ENCODE peak calls at places on chromosomes 11 and 22, in seven cellular contexts. T, P, Q, I, Z, V and X are unnamed samples.

GRCh38 chr22:42277988-42278776 is 7.7 kb upstream of the TCF20 start:
- DNase-seq in T (no peak), V (no peak), Q (no peak), P (no peak), Z (no peak), I (no peak), X (no peak)

GRCh38 chr22:30335236-30335635 is 8.5 kb upstream of the TBC1D10A start:
- DNase-seq in P (no peak), I (no peak), Q (no peak), Z (no peak), V (no peak), T (no peak), X (no peak)

GRCh38 chr11:7548659-7549283 is 35.0 kb downstream of the PPFIBP2 start:
- DNase-seq in P (no peak), T (no peak), V (no peak), I (no peak), Z (no peak), Q (peak; percentile 16), X (no peak)

GRCh38 chr11:129950319-129951034 is 52.2 kb downstream of the PRDM10 start:
- DNase-seq in T (no peak), P (peak; percentile 25), I (peak; percentile 60), V (peak; percentile 57), Q (no peak), Z (peak; percentile 65), X (no peak)

GRCh38 chr11:115736146-115736545 is 231.9 kb upstream of the CADM1 start:
- DNase-seq in Q (no peak), I (no peak), V (no peak), P (no peak), Z (no peak), T (no peak), X (no peak)

GRCh38 chr11:80702264-80702663 is 1261.4 kb upstream of the TENM4 start:
- DNase-seq in P (no peak), I (peak; percentile 8), V (no peak), T (no peak), Q (no peak), Z (no peak), X (no peak)

GRCh38 chr11:79503028-79503427 is 62.2 kb upstream of the TENM4 start:
- DNase-seq in T (no peak), Z (no peak), Q (no peak), V (no peak), P (peak; percentile 55), I (peak; percentile 59), X (no peak)

GRCh38 chr22:24728790-24729637 is 45.5 kb downstream of the PIWIL3 start:
- DNase-seq in V (no peak), Q (no peak), I (peak; percentile 46), Z (peak; percentile 74), T (no peak), P (peak; percentile 62), X (no peak)

GRCh38 chr11:6006846-6007245 is at the start of gene OR56A4:
- DNase-seq in Z (no peak), P (no peak), T (no peak), V (no peak), I (no peak), Q (no peak), X (no peak)

GRCh38 chr11:97893612-97894011 is 1127.1 kb upstream of the CNTN5 start:
- DNase-seq in Z (no peak), Q (no peak), P (no peak), T (no peak), I (no peak), V (no peak), X (no peak)

GRCh38 chr22:34850010-34850409 is 215.9 kb upstream of the ISX start:
- DNase-seq in Q (no peak), T (no peak), V (no peak), I (peak; percentile 57), P (no peak), Z (no peak), X (no peak)

GRCh38 chr22:32587449-32587848 is 112.8 kb downstream of the FBXO7 start:
- DNase-seq in Z (no peak), I (peak; percentile 25), Q (no peak), V (no peak), P (no peak), T (no peak), X (no peak)

GRCh38 chr11:130209944-130210854 is 50.6 kb downstream of the ST14 start:
- DNase-seq in T (peak; percentile 55), V (peak; percentile 27), Z (no peak), I (no peak), P (no peak), Q (no peak), X (no peak)

GRCh38 chr11:88208742-88209141 is 33.5 kb upstream of the RAB38 start:
- DNase-seq in Z (no peak), I (no peak), T (no peak), V (no peak), Q (no peak), P (no peak), X (no peak)

GRCh38 chr11:88202498-88202897 is 27.3 kb upstream of the RAB38 start:
- DNase-seq in P (no peak), V (no peak), I (no peak), Q (no peak), Z (no peak), T (no peak), X (no peak)

GRCh38 chr11:88206746-88207145 is 31.5 kb upstream of the RAB38 start:
- DNase-seq in I (peak; percentile 5), Z (no peak), Q (no peak), T (no peak), V (no peak), P (no peak), X (no peak)

DNA sequence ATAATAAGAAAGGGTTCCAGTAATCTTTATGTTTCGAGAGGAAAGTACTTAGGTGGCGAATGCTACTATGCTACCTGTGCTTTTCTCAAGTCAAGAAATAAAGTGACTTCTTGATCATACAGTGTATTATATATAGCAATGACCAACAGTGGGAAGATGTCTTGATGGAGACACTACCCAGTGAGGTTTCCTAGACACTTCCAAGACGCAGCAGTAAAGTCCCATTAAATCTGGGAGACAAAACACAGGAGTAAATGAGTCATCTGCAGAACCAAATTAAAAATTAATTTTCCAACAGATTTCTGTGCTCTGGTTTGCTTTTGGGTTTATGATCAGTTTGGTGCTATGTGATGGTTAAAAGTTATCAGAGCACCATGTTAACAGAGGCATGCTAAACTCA is 29.1 kb upstream of the RAB38 start:
- DNase-seq in Z (no peak), T (no peak), I (no peak), V (no peak), P (no peak), Q (no peak), X (no peak)
- H3K4me1 ChIP-seq in Z (no peaks in the 10 kb centered on the region), T (no peaks in the 10 kb centered on the region), I (no peaks in the 10 kb centered on the region), V (no peaks in the 10 kb centered on the region), P (no peaks in the 10 kb centered on the region), Q (no peaks in the 10 kb centered on the region), X (no peaks in the 10 kb centered on the region)

GRCh38 chr11:65184146-65184545 is 2.4 kb downstream of the CAPN1 start:
- DNase-seq in T (no peak), Z (no peak), V (no peak), P (no peak), I (no peak), Q (no peak), X (no peak)
- H3K4me3 ChIP-seq in T (no peak overlapping the region), Z (no peak overlapping the region), V (no peak overlapping the region), P (no peak overlapping the region), I (no peak overlapping the region), Q (no peak overlapping the region), X (no peak overlapping the region)

DNA sequence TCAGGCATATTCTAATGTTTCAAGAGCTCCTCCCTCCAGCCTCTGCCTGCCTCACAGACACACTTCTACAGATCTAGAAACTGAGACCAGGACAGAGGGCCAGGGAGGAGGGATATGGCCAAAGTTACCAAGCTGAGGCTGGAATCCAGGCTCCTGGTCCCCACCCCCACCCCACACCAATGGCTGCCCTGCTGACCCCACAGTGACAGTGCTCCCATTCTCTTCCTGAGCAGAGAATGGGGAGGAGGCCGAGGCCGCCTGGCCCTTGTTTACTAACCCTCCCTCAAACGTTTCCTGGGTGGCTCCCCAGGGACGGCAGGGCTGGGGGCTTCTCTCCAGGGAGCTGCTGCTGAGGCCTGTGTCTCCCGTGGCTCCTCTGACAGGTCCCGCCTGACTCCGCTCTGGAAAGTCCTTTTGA is 2.3 kb downstream of the PLEKHB1 start:
- DNase-seq in P (no peak), Z (no peak), T (no peak), Q (no peak), I (no peak), V (no peak), X (no peak)
- H3K4me1 ChIP-seq in P (peaks cover 18% of the 10 kb centered on the region), Z (peaks cover 2% of the 10 kb centered on the region), T (no peaks in the 10 kb centered on the region), Q (peaks cover 20% of the 10 kb centered on the region), I (no peaks in the 10 kb centered on the region), V (peaks cover 2% of the 10 kb centered on the region), X (peaks cover 15% of the 10 kb centered on the region)

GRCh38 chr22:18068381-18068988 is 9.3 kb upstream of the PEX26 start:
- DNase-seq in T (no peak), Q (no peak), Z (peak; percentile 44), P (no peak), V (no peak), I (peak; percentile 44), X (no peak)
- H3K4me3 ChIP-seq in T (peak overlapping the region; percentile 29), Q (no peak overlapping the region), Z (no peak overlapping the region), P (peak overlapping the region; percentile 45), V (no peak overlapping the region), I (no peak overlapping the region), X (no peak overlapping the region)

GRCh38 chr22:19176175-19176630 is 2.3 kb downstream of the SLC25A1 start:
- DNase-seq in I (no peak), T (no peak), Q (no peak), V (no peak), Z (no peak), P (no peak), X (no peak)

GRCh38 chr22:19174106-19175025 is 4.2 kb downstream of the SLC25A1 start:
- DNase-seq in V (no peak), Q (no peak), T (no peak), I (peak; percentile 54), P (no peak), Z (peak; percentile 42), X (no peak)

GRCh38 chr22:19176732-19177131 is 1.8 kb downstream of the SLC25A1 start:
- DNase-seq in Q (no peak), P (no peak), Z (no peak), V (no peak), T (no peak), I (no peak), X (no peak)

GRCh38 chr22:19175026-19175601 is 3.4 kb downstream of the SLC25A1 start:
- DNase-seq in V (no peak), P (no peak), T (no peak), Q (no peak), Z (no peak), I (no peak), X (no peak)

DNA sequence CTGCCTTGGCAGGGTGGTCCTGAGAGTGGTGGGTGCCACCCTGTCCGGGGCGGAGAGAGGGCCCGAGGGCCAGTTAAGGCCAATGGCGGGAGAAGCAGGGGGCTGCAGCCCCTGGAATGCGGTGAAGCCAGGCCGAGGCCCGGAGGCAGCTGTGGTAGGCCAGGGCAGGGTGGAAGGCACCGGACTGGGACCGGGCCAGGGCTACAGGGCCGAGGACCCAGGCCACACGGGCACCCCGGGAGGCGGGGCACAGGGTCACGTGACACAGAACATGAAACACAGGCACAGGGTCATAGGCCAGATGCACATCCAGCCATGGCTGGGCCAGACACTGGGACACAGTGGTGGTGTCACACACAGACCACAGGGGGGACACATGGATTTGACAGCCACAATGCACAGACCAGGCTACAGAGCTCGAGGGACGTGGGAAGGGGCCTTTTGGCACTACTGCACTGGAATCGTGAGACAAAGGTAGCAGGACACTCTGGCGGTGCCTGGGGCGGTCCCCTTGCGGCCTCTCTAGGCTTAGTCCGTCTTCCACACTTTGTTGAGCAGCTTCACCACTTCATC is 2.8 kb downstream of the SLC25A1 start:
- DNase-seq in Z (no peak), P (no peak), Q (no peak), I (no peak), V (no peak), T (no peak), X (no peak)
- H3K4me1 ChIP-seq in Z (peaks cover 33% of the 10 kb centered on the region), P (peaks cover 85% of the 10 kb centered on the region), Q (peaks cover 11% of the 10 kb centered on the region), I (peaks cover 46% of the 10 kb centered on the region), V (peaks cover 22% of the 10 kb centered on the region), T (peaks cover 56% of the 10 kb centered on the region), X (peaks cover 32% of the 10 kb centered on the region)